ENCODE peak calls at places on chromosomes 12 and 14, in six cellular contexts. One of them, this sample, is unnamed.

GRCh38 chr12:26100966-26101744 is 23.7 kb downstream of the BHLHE41 start:
- DNase-seq in H9: no peak
- DNase-seq in neuronal stem cell: no peak
- DNase-seq in H1: no peak
- DNase-seq in mesenchymal stem cell: no peak
- DNase-seq in IMR-90: no peak
- DNase-seq in this sample: no peak

GRCh38 chr12:91057771-91058170 is at the start of gene KERA:
- DNase-seq in IMR-90: no peak
- DNase-seq in mesenchymal stem cell: no peak
- DNase-seq in H1: no peak
- DNase-seq in H9: no peak
- DNase-seq in neuronal stem cell: no peak
- DNase-seq in this sample: no peak

GRCh38 chr14:71952381-71953363 is 20.4 kb downstream of the RGS6 start:
- DNase-seq in neuronal stem cell: no peak
- DNase-seq in H9: no peak
- DNase-seq in mesenchymal stem cell: no peak
- DNase-seq in H1: no peak
- DNase-seq in IMR-90: no peak
- DNase-seq in this sample: no peak

GRCh38 chr14:87049886-87050820 is 942.8 kb downstream of the GALC start:
- DNase-seq in IMR-90: peak; percentile 47
- DNase-seq in neuronal stem cell: no peak
- DNase-seq in H9: peak; percentile 54
- DNase-seq in H1: peak; percentile 67
- DNase-seq in mesenchymal stem cell: peak; percentile 54
- DNase-seq in this sample: peak; percentile 90

GRCh38 chr12:27456618-27457017 is 10.1 kb downstream of the SMCO2 start:
- DNase-seq in IMR-90: no peak
- DNase-seq in mesenchymal stem cell: no peak
- DNase-seq in neuronal stem cell: no peak
- DNase-seq in H9: no peak
- DNase-seq in H1: no peak
- DNase-seq in this sample: no peak

GRCh38 chr12:88833641-88834116 is 253.4 kb upstream of the KITLG start:
- DNase-seq in mesenchymal stem cell: peak; percentile 31
- DNase-seq in H9: no peak
- DNase-seq in IMR-90: peak; percentile 20
- DNase-seq in neuronal stem cell: no peak
- DNase-seq in H1: no peak
- DNase-seq in this sample: no peak

GRCh38 chr14:52220924-52221802 is 46.3 kb upstream of the PTGDR start:
- DNase-seq in H9: no peak
- DNase-seq in mesenchymal stem cell: no peak
- DNase-seq in neuronal stem cell: no peak
- DNase-seq in IMR-90: no peak
- DNase-seq in H1: no peak
- DNase-seq in this sample: no peak

GRCh38 chr12:114976959-114977358 is 293.0 kb upstream of the TBX3 start:
- DNase-seq in H1: no peak
- DNase-seq in neuronal stem cell: no peak
- DNase-seq in mesenchymal stem cell: peak; percentile 68
- DNase-seq in IMR-90: peak; percentile 88
- DNase-seq in H9: no peak
- DNase-seq in this sample: no peak

GRCh38 chr12:53659609-53660008 is 16.3 kb downstream of the ATP5MC2 start:
- DNase-seq in IMR-90: peak; percentile 22
- DNase-seq in neuronal stem cell: no peak
- DNase-seq in mesenchymal stem cell: peak; percentile 20
- DNase-seq in H1: no peak
- DNase-seq in H9: no peak
- DNase-seq in this sample: no peak

GRCh38 chr12:80936353-80936641 is 1.4 kb downstream of the LIN7A start:
- DNase-seq in H9: no peak
- DNase-seq in mesenchymal stem cell: no peak
- DNase-seq in IMR-90: no peak
- DNase-seq in neuronal stem cell: no peak
- DNase-seq in H1: no peak
- DNase-seq in this sample: no peak
- H2BK15ac ChIP-seq in H9: no peak overlapping the region
- H2BK15ac ChIP-seq in mesenchymal stem cell: no peak overlapping the region
- H2BK15ac ChIP-seq in IMR-90: no peak overlapping the region
- H2BK15ac ChIP-seq in neuronal stem cell: peak overlapping the region; percentile 67
- H2BK15ac ChIP-seq in H1: no peak overlapping the region
- H2BK15ac ChIP-seq in this sample: no peak overlapping the region

GRCh38 chr12:51389302-51389999 is 1.8 kb downstream of the GALNT6 start:
- DNase-seq in mesenchymal stem cell: peak; percentile 64
- DNase-seq in H1: no peak
- DNase-seq in H9: no peak
- DNase-seq in neuronal stem cell: no peak
- DNase-seq in IMR-90: peak; percentile 93
- DNase-seq in this sample: no peak
- H3K4ac ChIP-seq in mesenchymal stem cell: no peak overlapping the region
- H3K4ac ChIP-seq in H1: peak overlapping the region; percentile 25
- H3K4ac ChIP-seq in H9: no peak overlapping the region
- H3K4ac ChIP-seq in neuronal stem cell: no peak overlapping the region
- H3K4ac ChIP-seq in IMR-90: peak overlapping the region; percentile 69
- H3K4ac ChIP-seq in this sample: no peak overlapping the region

GRCh38 chr14:80275208-80275850 is 64.0 kb upstream of the DIO2 start:
- DNase-seq in mesenchymal stem cell: peak; percentile 3
- DNase-seq in H1: no peak
- DNase-seq in IMR-90: peak; percentile 63
- DNase-seq in H9: no peak
- DNase-seq in neuronal stem cell: no peak
- DNase-seq in this sample: no peak

GRCh38 chr14:80271389-80271788 is 60.1 kb upstream of the DIO2 start:
- DNase-seq in H1: no peak
- DNase-seq in mesenchymal stem cell: no peak
- DNase-seq in IMR-90: peak; percentile 11
- DNase-seq in neuronal stem cell: no peak
- DNase-seq in H9: no peak
- DNase-seq in this sample: no peak

GRCh38 chr14:80266930-80267329 is 55.6 kb upstream of the DIO2 start:
- DNase-seq in neuronal stem cell: no peak
- DNase-seq in mesenchymal stem cell: no peak
- DNase-seq in H9: no peak
- DNase-seq in IMR-90: no peak
- DNase-seq in H1: no peak
- DNase-seq in this sample: peak; percentile 1

GRCh38 chr14:80264698-80265097 is 53.4 kb upstream of the DIO2 start:
- DNase-seq in H1: no peak
- DNase-seq in IMR-90: no peak
- DNase-seq in mesenchymal stem cell: no peak
- DNase-seq in H9: no peak
- DNase-seq in neuronal stem cell: no peak
- DNase-seq in this sample: no peak

DNA sequence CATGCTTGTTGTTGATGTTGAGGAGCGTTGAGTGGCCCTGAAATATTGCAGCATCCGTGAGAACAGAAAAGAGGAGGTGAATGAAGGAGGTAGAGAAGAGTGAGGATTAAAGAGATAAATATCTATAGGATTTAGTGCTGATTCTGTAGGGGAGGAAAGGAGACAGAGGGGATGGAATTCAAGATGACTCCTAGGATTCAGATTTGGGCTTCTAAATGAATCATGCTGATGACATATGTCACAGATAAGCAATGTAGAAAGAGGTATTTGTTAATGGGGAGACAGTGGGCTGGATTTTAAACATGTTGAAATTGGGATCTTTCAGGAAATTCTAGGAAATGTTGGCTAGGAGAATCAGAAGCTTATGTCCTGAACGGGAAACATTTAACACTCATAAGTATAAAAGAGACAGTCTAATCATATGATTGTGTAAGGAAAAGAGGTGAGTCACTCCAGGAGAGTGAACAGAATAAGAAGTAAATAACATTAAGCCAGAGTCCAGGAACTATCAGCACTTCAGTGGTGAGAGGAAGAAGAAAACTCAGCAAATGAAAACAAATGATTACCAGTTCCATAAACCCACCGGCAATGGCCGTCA is 58.1 kb upstream of the DIO2 start:
- DNase-seq in neuronal stem cell: no peak
- DNase-seq in IMR-90: peak; percentile 64
- DNase-seq in H9: no peak
- DNase-seq in mesenchymal stem cell: peak; percentile 51
- DNase-seq in H1: no peak
- DNase-seq in this sample: no peak
- H2BK15ac ChIP-seq in neuronal stem cell: no peak overlapping the region
- H2BK15ac ChIP-seq in IMR-90: peak overlapping the region; percentile 25
- H2BK15ac ChIP-seq in H9: no peak overlapping the region
- H2BK15ac ChIP-seq in mesenchymal stem cell: no peak overlapping the region
- H2BK15ac ChIP-seq in H1: no peak overlapping the region
- H2BK15ac ChIP-seq in this sample: no peak overlapping the region

GRCh38 chr12:8123124-8123888 is at the start of gene CLEC4A:
- DNase-seq in H9: no peak
- DNase-seq in IMR-90: no peak
- DNase-seq in mesenchymal stem cell: no peak
- DNase-seq in neuronal stem cell: no peak
- DNase-seq in H1: no peak
- DNase-seq in this sample: no peak
- H3K4ac ChIP-seq in H9: no peak within 1 kb of the TSS
- H3K4ac ChIP-seq in IMR-90: no peak within 1 kb of the TSS
- H3K4ac ChIP-seq in mesenchymal stem cell: no peak within 1 kb of the TSS
- H3K4ac ChIP-seq in neuronal stem cell: no peak within 1 kb of the TSS
- H3K4ac ChIP-seq in H1: no peak within 1 kb of the TSS
- H3K4ac ChIP-seq in this sample: no peak within 1 kb of the TSS